ENCODE peak calls at places on chromosomes 7 and 10, in six cellular contexts. X is SJSA1; F is sigmoid colon; Y is CD8-positive, alpha-beta memory T cell; J is CD4-positive, alpha-beta memory T cell; K is suprapubic skin. Q is an unnamed sample.

GRCh38 chr10:16787361-16787791 is 29.8 kb downstream of the RSU1 start:
- DNase-seq in Y (peak), F (no peak), K (no peak), X (no peak), J (peak), Q (no peak)

GRCh38 chr7:2460188-2460587 is 16.0 kb downstream of the GRIFIN start:
- DNase-seq in J (no peak), F (no peak), K (no peak), Y (no peak), X (no peak), Q (no peak)

GRCh38 chr7:7176421-7177043 is 5.8 kb upstream of the C1GALT1 start:
- DNase-seq in X (peak), J (no peak), F (no peak), K (no peak), Y (no peak), Q (no peak)

GRCh38 chr10:79137404-79137803 is 68.6 kb downstream of the ZMIZ1 start:
- DNase-seq in J (no peak), X (no peak), Y (no peak), F (no peak), K (no peak), Q (no peak)

GRCh38 chr10:97731346-97732051 is 5.4 kb upstream of the ZFYVE27 start:
- DNase-seq in K (peak), J (peak), Y (peak), F (peak), X (peak), Q (no peak)

GRCh38 chr7:1946461-1947450 is 276.7 kb downstream of the ELFN1 start:
- DNase-seq in F (peak), Y (no peak), J (no peak), X (no peak), K (peak), Q (peak)

GRCh38 chr10:126199221-126199998 is 188.9 kb downstream of the ADAM12 start:
- DNase-seq in X (peak), F (no peak), Y (no peak), J (no peak), K (no peak), Q (no peak)

GRCh38 chr7:34108150-34108549 is 202.8 kb downstream of the BMPER start:
- DNase-seq in K (no peak), F (no peak), X (no peak), J (no peak), Y (no peak), Q (no peak)

GRCh38 chr10:113680172-113681111 is 730 bp downstream of the CASP7 start:
- DNase-seq in Y (peak), F (peak), K (peak), X (peak), J (peak), Q (no peak)

GRCh38 chr10:101749033-101749432 is 26.9 kb downstream of the FGF8 start:
- DNase-seq in F (no peak), Y (no peak), X (no peak), J (no peak), K (no peak), Q (no peak)

GRCh38 chr10:69632516-69633199 is 2.6 kb downstream of the FAM241B start:
- DNase-seq in F (no peak), J (no peak), K (no peak), Y (no peak), X (peak), Q (no peak)

GRCh38 chr10:82643601-82644000 is 768.6 kb downstream of the NRG3 start:
- DNase-seq in Y (no peak), X (no peak), F (no peak), K (no peak), J (no peak), Q (no peak)

GRCh38 chr10:118960166-118961090 is 69.1 kb upstream of the NANOS1 start:
- DNase-seq in X (peak), F (no peak), Y (no peak), J (no peak), K (no peak), Q (no peak)

GRCh38 chr7:135803143-135803542 is 54.5 kb upstream of the FAM180A start:
- DNase-seq in X (no peak), J (no peak), Y (no peak), F (no peak), K (no peak), Q (no peak)

GRCh38 chr7:156558198-156558597 is 82.4 kb upstream of the RNF32 start:
- DNase-seq in F (no peak), Y (no peak), X (no peak), K (no peak), J (no peak), Q (no peak)

GRCh38 chr7:158260567-158261361 is 326.9 kb downstream of the PTPRN2 start:
- DNase-seq in Y (no peak), J (no peak), X (no peak), F (no peak), K (no peak), Q (no peak)

GRCh38 chr7:104894998-104895850 is 118.8 kb upstream of the KMT2E start:
- DNase-seq in F (no peak), K (no peak), Y (no peak), J (no peak), X (no peak), Q (no peak)

GRCh38 chr7:24981544-24981951 is 1.6 kb upstream of the OSBPL3 start:
- DNase-seq in K (peak), F (peak), Y (peak), J (peak), X (peak), Q (peak)

GRCh38 chr7:52410032-52410431 is 625.4 kb upstream of the POM121L12 start:
- DNase-seq in K (no peak), Y (no peak), F (no peak), X (no peak), J (no peak), Q (no peak)

GRCh38 chr7:101814081-101814995 is 3.1 kb upstream of the CUX1 start:
- DNase-seq in K (peak), J (peak), F (peak), X (peak), Y (peak), Q (no peak)

GRCh38 chr7:55509322-55509721 is 63.0 kb downstream of the VOPP1 start:
- DNase-seq in X (no peak), F (no peak), J (no peak), Y (no peak), K (no peak), Q (no peak)

GRCh38 chr10:119030421-119031250 is 1.1 kb downstream of the NANOS1 start:
- DNase-seq in Y (peak), K (no peak), F (no peak), X (no peak), J (peak), Q (no peak)

GRCh38 chr10:31819393-31819820 is 109.2 kb downstream of the ARHGAP12 start:
- DNase-seq in X (no peak), K (peak), F (no peak), J (no peak), Y (no peak), Q (no peak)

GRCh38 chr10:117132751-117133231 is 5.3 kb downstream of the VAX1 start:
- DNase-seq in Y (no peak), F (no peak), J (no peak), K (no peak), X (no peak), Q (no peak)

GRCh38 chr7:101622609-101623178 is 6.4 kb downstream of the MYL10 start:
- DNase-seq in X (no peak), K (no peak), F (no peak), J (no peak), Y (no peak), Q (no peak)

GRCh38 chr7:148478551-148478950 is 112.0 kb upstream of the C7orf33 start:
- DNase-seq in K (no peak), Y (no peak), F (no peak), J (no peak), X (no peak), Q (no peak)

GRCh38 chr10:62054408-62054807 is 152.9 kb downstream of the ARID5B start:
- DNase-seq in Y (no peak), J (no peak), X (no peak), K (no peak), F (no peak), Q (no peak)

GRCh38 chr10:97485647-97486281 is 12.5 kb downstream of the MMS19 start:
- DNase-seq in Y (no peak), K (no peak), X (no peak), J (no peak), F (no peak), Q (no peak)

GRCh38 chr10:98610855-98611254 is 164.1 kb upstream of the HPS1 start:
- DNase-seq in F (peak), J (no peak), Y (no peak), K (no peak), X (no peak), Q (no peak)

GRCh38 chr7:135160098-135160857 is 10.2 kb downstream of the CYREN start:
- DNase-seq in F (no peak), J (no peak), X (no peak), Y (no peak), K (no peak), Q (no peak)

GRCh38 chr7:148503900-148504487 is 86.6 kb upstream of the C7orf33 start:
- DNase-seq in J (no peak), Y (no peak), K (no peak), F (no peak), X (no peak), Q (no peak)

GRCh38 chr10:71294091-71294561 is 24.9 kb upstream of the SLC29A3 start:
- DNase-seq in F (no peak), X (no peak), Y (no peak), K (no peak), J (no peak), Q (no peak)

GRCh38 chr7:141302617-141303016 is 228.8 kb downstream of the TMEM178B start:
- DNase-seq in X (no peak), F (no peak), Y (no peak), J (no peak), K (no peak), Q (no peak)

DNA sequence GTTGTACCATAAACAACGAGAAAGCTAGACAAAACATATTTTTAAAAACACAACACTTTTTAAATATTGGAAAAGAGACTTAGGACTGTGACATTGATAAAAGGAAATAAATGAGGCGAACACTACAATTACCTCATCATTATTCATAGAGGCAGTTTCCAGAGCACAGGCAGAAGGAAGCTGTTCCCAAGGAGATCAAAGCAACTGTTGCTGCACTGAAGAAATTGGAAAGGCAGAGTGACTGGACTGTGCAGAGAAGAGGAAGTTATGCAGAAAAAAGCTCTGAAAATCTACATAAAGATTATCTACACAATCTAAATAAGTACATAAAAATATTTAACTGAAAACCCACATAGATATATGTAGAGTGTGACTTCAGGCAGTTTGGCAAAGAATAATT is 32.8 kb downstream of the MYO3A start:
- DNase-seq in J (no peak), X (no peak), Y (no peak), F (no peak), K (no peak), Q (no peak)
- H3K27ac ChIP-seq in J (no peak), X (no peak), Y (no peak), F (no peak), K (no peak), Q (no peak)

GRCh38 chr10:3946234-3947229 is 161.5 kb upstream of the KLF6 start:
- DNase-seq in Y (no peak), J (no peak), F (no peak), K (no peak), X (no peak), Q (no peak)
- H3K27ac ChIP-seq in Y (peak), J (peak), F (peak), K (peak), X (no peak), Q (no peak)

GRCh38 chr7:33100770-33101169 is 8.4 kb downstream of the RP9 start:
- DNase-seq in X (no peak), J (no peak), K (no peak), F (no peak), Y (no peak), Q (no peak)
- H3K27ac ChIP-seq in X (no peak), J (no peak), K (no peak), F (no peak), Y (no peak), Q (no peak)

DNA sequence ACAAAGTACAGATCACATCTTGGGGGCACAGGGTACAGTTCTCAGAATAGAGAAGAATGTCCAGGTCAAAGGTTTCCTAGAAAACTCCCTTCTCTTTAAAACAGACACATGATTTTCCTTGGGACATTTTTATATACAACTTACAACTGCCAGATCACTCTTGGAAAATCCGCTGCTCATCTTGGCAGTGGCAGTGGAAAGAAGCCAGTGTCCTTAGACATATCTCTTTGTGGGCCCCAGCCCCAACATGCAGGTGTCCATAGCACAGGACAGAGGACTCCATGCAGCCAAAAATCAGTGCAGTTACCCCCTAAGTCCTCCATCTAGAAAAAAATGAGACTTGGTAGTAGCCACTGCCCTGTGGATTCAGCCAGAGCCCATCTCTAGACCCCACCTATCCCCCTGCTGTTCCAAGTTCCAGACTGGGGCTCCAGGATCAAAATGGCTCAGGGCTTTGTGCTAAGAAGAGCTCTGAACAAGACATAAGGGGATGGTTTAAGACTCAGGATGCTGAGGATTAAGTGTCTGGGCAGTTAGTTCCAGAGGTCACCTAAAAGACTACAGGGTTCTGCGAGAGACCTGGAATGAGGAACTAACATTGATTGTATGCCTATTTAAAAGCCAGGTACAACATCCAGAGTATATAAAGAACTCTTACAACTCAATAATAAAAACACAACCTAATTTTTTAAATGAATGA is 34.4 kb downstream of the HIPK2 start:
- DNase-seq in X (no peak), J (no peak), K (no peak), Y (no peak), F (no peak), Q (no peak)
- H3K27ac ChIP-seq in X (no peak), J (no peak), K (no peak), Y (no peak), F (no peak), Q (no peak)

GRCh38 chr7:29471444-29472138 is 92.0 kb upstream of the PRR15 start:
- DNase-seq in J (no peak), Y (no peak), K (no peak), F (no peak), X (no peak), Q (no peak)
- H3K27ac ChIP-seq in J (no peak), Y (no peak), K (no peak), F (no peak), X (no peak), Q (no peak)